ENCODE peak calls at places on chromosomes 12 and 14, in five cellular contexts. Y is psoas muscle, V is HCT116, G is hepatocyte, W is GM20000. X is an unnamed sample.

GRCh38 chr12:77120156-77120555 is 54.8 kb upstream of the E2F7 start:
- DNase-seq in Y (no peak), V (peak; percentile 24), G (no peak), W (no peak), X (no peak)

GRCh38 chr12:124901003-124901402 is 13.4 kb downstream of the UBC start:
- DNase-seq in Y (no peak), V (no peak), G (no peak), W (no peak), X (no peak)

GRCh38 chr14:76550534-76550933 is 174.6 kb downstream of the ESRRB start:
- DNase-seq in Y (no peak), V (peak; percentile 31), G (no peak), W (no peak), X (no peak)

GRCh38 chr12:95881331-95881955 is 22.7 kb downstream of the SNRPF start:
- DNase-seq in Y (no peak), V (no peak), G (no peak), W (no peak), X (no peak)

GRCh38 chr14:28762949-28763313 is 3.7 kb upstream of the FOXG1 start:
- DNase-seq in Y (no peak), V (no peak), G (no peak), W (peak; percentile 5), X (no peak)

GRCh38 chr14:100065942-100066574 is 836 bp downstream of the EVL start:
- DNase-seq in Y (no peak), V (no peak), G (no peak), W (peak; percentile 46), X (peak; percentile 43)

GRCh38 chr12:107451246-107451645 is 234.4 kb upstream of the PWP1 start:
- DNase-seq in Y (no peak), V (no peak), G (no peak), W (no peak), X (no peak)

GRCh38 chr12:29889737-29890136 is 106.0 kb upstream of the TMTC1 start:
- DNase-seq in Y (peak; percentile 59), V (peak; percentile 52), G (peak; percentile 62), W (peak; percentile 28), X (peak; percentile 15)

GRCh38 chr12:117408161-117408791 is 46.9 kb upstream of the NOS1 start:
- DNase-seq in Y (peak; percentile 40), V (no peak), G (peak; percentile 61), W (no peak), X (no peak)

GRCh38 chr14:103223818-103224352 is 100.6 kb downstream of the TNFAIP2 start:
- DNase-seq in Y (no peak), V (no peak), G (no peak), W (peak; percentile 17), X (no peak)

GRCh38 chr14:41749425-41749824 is 142.7 kb downstream of the LRFN5 start:
- DNase-seq in Y (no peak), V (no peak), G (no peak), W (peak; percentile 7), X (no peak)

GRCh38 chr14:72104011-72104613 is 171.9 kb downstream of the RGS6 start:
- DNase-seq in Y (no peak), V (peak; percentile 3), G (peak; percentile 8), W (peak; percentile 43), X (peak; percentile 21)

GRCh38 chr12:78804262-78804661 is 60.3 kb upstream of the SYT1 start:
- DNase-seq in Y (no peak), V (no peak), G (no peak), W (no peak), X (no peak)

DNA sequence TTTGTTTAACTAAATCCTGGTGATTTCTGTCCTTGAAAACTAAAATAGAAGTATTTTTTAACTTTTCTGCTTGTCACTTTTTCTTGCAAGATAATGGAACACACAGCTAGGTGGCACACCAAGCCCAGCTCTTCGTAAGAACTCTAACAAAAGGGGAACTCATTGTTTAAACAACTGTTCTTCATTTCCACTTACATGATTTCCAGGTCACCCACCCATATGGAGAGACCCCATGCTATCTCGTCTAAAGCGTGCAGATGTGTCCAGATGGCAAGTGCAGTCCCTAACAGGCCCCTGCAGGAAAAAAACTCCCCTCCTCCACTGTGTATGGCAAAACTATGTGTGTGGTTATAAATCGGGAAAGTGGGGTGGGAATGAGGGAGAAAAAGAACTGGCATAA is 43.3 kb upstream of the NT5DC3 start:
- DNase-seq in Y (no peak), V (no peak), G (peak; percentile 40), W (peak; percentile 65), X (peak; percentile 59)
- TF ChIP-seq CTCF in Y (peak; percentile 44), V (peak; percentile 56), G (peak; percentile 57), W (peak; percentile 28), X (peak; percentile 78)

DNA sequence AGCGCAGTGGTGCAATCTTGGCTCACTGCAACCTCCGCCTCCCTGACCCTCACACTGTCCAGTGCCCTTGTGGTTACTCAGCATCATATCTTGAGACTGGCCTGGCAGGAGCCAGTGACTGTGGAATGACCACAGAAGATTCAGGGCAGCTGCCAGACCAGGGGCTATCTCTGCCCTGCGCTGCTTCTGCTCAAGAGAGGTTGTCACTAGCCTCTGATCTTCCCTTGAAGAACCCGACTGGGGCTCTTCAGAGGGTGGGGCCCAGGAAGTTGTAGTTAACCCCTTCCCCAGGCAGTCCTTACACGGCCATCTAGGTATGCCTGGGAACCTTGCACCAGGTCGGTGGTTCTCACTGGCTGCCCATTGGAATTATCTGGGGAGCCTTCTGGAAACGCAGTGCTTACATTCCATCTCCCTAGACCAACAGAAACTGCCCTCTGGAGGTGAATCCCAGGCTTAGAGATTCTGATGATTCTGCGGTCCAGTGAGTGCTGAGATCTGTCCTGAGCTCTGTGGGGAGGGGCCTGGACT is 41.4 kb downstream of the PLEKHG3 start:
- DNase-seq in Y (peak; percentile 66), V (no peak), G (no peak), W (no peak), X (no peak)
- TF ChIP-seq CTCF in Y (no peak), V (no peak), G (peak; percentile 29), W (no peak), X (no peak)

GRCh38 chr14:21240417-21240816 is 28.8 kb downstream of the HNRNPC start:
- DNase-seq in Y (no peak), V (no peak), G (no peak), W (no peak), X (no peak)

GRCh38 chr14:21238823-21239518 is 30.3 kb downstream of the HNRNPC start:
- DNase-seq in Y (no peak), V (no peak), G (no peak), W (no peak), X (no peak)

GRCh38 chr14:21236948-21237797 is 32.1 kb downstream of the HNRNPC start:
- DNase-seq in Y (no peak), V (no peak), G (no peak), W (no peak), X (no peak)

GRCh38 chr14:21244546-21244945 is 24.7 kb downstream of the HNRNPC start:
- DNase-seq in Y (no peak), V (no peak), G (no peak), W (no peak), X (no peak)

DNA sequence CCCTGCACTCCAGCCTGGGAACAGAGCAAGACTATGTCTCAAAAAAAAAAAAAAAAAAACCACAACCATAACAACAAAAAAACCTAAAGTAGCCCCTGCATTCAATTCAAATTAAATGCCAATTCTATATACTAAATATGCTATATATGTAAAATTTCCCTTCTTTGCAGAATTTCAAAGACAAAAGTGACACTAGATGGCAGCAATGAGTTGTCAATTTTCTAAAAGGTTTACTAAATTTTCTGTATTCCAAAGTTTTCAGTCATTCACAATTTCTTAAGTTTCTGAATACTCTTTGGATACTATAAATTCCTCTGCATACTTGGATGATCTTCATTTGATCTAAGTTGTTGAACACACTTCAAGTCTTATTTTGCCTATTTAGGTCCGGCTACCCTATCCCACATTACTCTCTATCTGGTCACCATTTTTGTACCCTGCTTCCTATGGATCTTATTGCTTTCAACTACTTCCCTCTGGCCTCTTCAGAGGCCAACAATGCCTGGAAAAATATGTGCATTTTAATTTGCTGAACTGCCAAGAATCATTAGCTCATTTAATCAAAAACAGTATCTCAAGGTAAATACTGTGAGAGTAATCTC is 27.9 kb downstream of the HNRNPC start:
- DNase-seq in Y (no peak), V (no peak), G (peak; percentile 21), W (no peak), X (no peak)
- TF ChIP-seq CTCF in Y (peak; percentile 35), V (no peak), G (peak; percentile 49), W (no peak), X (peak; percentile 36)

GRCh38 chr12:115456946-115457689 is 773.1 kb upstream of the TBX3 start:
- DNase-seq in Y (no peak), V (peak; percentile 24), G (peak; percentile 55), W (no peak), X (no peak)
- TF ChIP-seq CTCF in Y (no peak), V (peak; percentile 26), G (peak; percentile 22), W (no peak), X (peak; percentile 14)

GRCh38 chr14:88729159-88729558 is 63.6 kb downstream of the EML5 start:
- DNase-seq in Y (no peak), V (no peak), G (no peak), W (no peak), X (no peak)
- TF ChIP-seq CTCF in Y (no peak), V (no peak), G (no peak), W (no peak), X (peak; percentile 7)

DNA sequence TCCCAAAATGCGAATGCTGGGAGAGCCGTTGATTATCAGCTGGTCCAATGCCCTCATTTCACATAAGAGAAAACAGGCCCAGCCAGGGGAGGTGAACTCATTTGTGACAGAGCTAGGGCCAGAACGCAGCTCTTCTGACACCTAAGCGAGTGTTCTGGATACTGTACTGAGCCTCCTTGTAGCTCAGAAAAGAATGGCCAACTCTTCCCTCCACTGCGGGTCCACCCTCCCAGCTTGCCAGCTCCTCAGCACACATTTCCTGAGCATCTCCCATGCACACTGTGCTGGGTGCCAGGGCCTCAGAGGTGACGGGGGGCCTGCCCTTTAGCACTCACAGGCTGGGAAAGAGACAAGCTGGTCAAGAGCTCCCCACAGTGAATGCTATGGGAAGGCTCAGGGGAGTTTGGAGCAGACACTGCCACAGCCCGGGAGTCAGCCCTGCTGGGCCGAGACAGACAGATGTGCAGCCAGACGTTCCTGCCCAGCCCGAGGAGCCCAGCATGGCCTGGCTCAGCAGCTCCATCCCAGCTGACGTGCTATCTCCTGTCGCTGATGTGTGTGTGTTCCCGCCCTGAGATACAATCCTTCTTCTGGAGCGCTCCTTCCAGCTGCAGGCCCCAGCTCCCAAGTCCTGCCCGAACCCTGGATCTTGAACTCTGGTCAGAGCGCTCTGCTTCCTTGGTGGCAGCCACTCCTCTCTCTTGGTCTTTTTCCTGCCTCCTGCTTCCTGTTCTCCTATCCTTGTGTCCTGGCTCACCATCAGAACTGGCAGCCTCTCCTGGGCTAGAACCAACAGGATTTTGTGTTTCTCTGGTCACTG is 3.6 kb downstream of the CMTM5 start:
- DNase-seq in Y (no peak), V (no peak), G (no peak), W (no peak), X (no peak)
- TF ChIP-seq CTCF in Y (no peak), V (no peak), G (no peak), W (no peak), X (no peak)

GRCh38 chr12:62995097-62995496 is 60.1 kb upstream of the PPM1H start:
- DNase-seq in Y (no peak), V (no peak), G (no peak), W (no peak), X (no peak)
- TF ChIP-seq CTCF in Y (no peak), V (no peak), G (no peak), W (no peak), X (no peak)